ENCODE peak calls at places on chromosomes 6 and 20, in nine cellular contexts. Q is fibroblast of lung; Z is H9; B is CD8-positive, alpha-beta T cell; W is heart left ventricle; K is astrocyte of the spinal cord; H is mesothelial cell of epicardium; C is HFF-Myc; N is transverse colon. M is an unnamed sample.

GRCh38 chr6:118240878-118241528 is 307.1 kb upstream of the PLN start:
- DNase-seq in K (no peak), W (no peak), B (no peak), Z (no peak), Q (no peak), H (no peak), C (no peak), N (no peak), M (no peak)

GRCh38 chr6:91081452-91082067 is 494.7 kb upstream of the MAP3K7 start:
- DNase-seq in N (no peak), C (peak), Z (no peak), H (no peak), W (no peak), B (no peak), K (peak), Q (peak), M (no peak)

GRCh38 chr6:156953478-156954146 is 176.4 kb downstream of the ARID1B start:
- DNase-seq in H (peak), Q (peak), N (no peak), W (peak), K (peak), Z (no peak), C (peak), B (no peak), M (peak)

GRCh38 chr6:1242439-1242838 is 69.5 kb upstream of the FOXQ1 start:
- DNase-seq in N (no peak), B (no peak), Q (no peak), H (no peak), C (no peak), W (no peak), Z (no peak), K (peak), M (no peak)

GRCh38 chr6:117346142-117346930 is 79.4 kb downstream of the ROS1 start:
- DNase-seq in B (no peak), Q (peak), H (no peak), N (no peak), C (no peak), Z (no peak), K (peak), W (no peak), M (no peak)

GRCh38 chr6:43986177-43986825 is 141.0 kb downstream of the MRPL14 start:
- DNase-seq in N (no peak), H (no peak), C (no peak), Z (no peak), K (no peak), Q (no peak), B (no peak), W (no peak), M (no peak)

GRCh38 chr20:33545763-33546162 is 55.9 kb downstream of the CBFA2T2 start:
- DNase-seq in W (no peak), Q (no peak), B (no peak), N (no peak), C (no peak), H (no peak), K (no peak), Z (no peak), M (no peak)

GRCh38 chr20:51269671-51270070 is 246.8 kb upstream of the KCNG1 start:
- DNase-seq in N (no peak), W (no peak), Z (no peak), K (no peak), Q (no peak), H (no peak), B (no peak), C (no peak), M (no peak)

GRCh38 chr6:42345696-42346416 is 105.9 kb downstream of the TRERF1 start:
- DNase-seq in C (no peak), Z (no peak), H (no peak), B (no peak), Q (no peak), N (no peak), K (no peak), W (no peak), M (no peak)

GRCh38 chr6:23654745-23655144 is 471.3 kb upstream of the NRSN1 start:
- DNase-seq in Q (no peak), C (no peak), K (no peak), H (no peak), B (no peak), Z (no peak), N (peak), W (no peak), M (peak)

GRCh38 chr6:56671160-56671559 is 28.5 kb upstream of the DST start:
- DNase-seq in K (no peak), N (no peak), W (no peak), B (no peak), H (no peak), Z (no peak), C (no peak), Q (no peak), M (no peak)

GRCh38 chr20:10674684-10675455 is 1.1 kb upstream of the JAG1 start:
- DNase-seq in Q (peak), B (no peak), Z (peak), C (no peak), W (peak), K (peak), H (peak), N (peak), M (no peak)

GRCh38 chr6:127570739-127571389 is 6.1 kb upstream of the C6orf58 start:
- DNase-seq in H (no peak), C (no peak), Q (peak), Z (no peak), N (no peak), W (no peak), B (no peak), K (no peak), M (no peak)

GRCh38 chr20:14521436-14521835 is 184.0 kb upstream of the FLRT3 start:
- DNase-seq in C (no peak), Z (no peak), Q (peak), K (no peak), B (no peak), W (no peak), H (no peak), N (no peak), M (peak)

GRCh38 chr6:50850223-50850751 is 31.6 kb downstream of the TFAP2B start:
- DNase-seq in C (no peak), W (no peak), K (no peak), N (no peak), Q (no peak), B (no peak), Z (peak), H (peak), M (no peak)

GRCh38 chr6:138087549-138087948 is 19.7 kb downstream of the PERP start:
- DNase-seq in W (no peak), Z (no peak), C (no peak), B (no peak), Q (peak), K (peak), H (no peak), N (no peak), M (no peak)

GRCh38 chr6:21321076-21321475 is 272.5 kb upstream of the SOX4 start:
- DNase-seq in B (no peak), H (no peak), K (no peak), N (no peak), W (no peak), Q (no peak), C (no peak), Z (no peak), M (no peak)

GRCh38 chr6:43833223-43833995 is 63.4 kb downstream of the VEGFA start:
- DNase-seq in W (no peak), B (no peak), N (no peak), K (no peak), C (no peak), H (no peak), Z (no peak), Q (peak), M (no peak)

GRCh38 chr6:36912583-36912982 is 26.8 kb downstream of the C6orf89 start:
- DNase-seq in B (peak), Z (no peak), W (no peak), Q (peak), N (peak), H (no peak), K (peak), C (peak), M (no peak)

GRCh38 chr6:52551483-52552277 is 25.2 kb downstream of the TRAM2 start:
- DNase-seq in W (peak), K (peak), H (no peak), Z (peak), Q (peak), C (no peak), B (no peak), N (peak), M (peak)

GRCh38 chr6:117600008-117600743 is 2.1 kb downstream of the GOPC start:
- DNase-seq in C (no peak), N (no peak), Q (peak), B (no peak), K (peak), Z (no peak), W (no peak), H (no peak), M (no peak)

GRCh38 chr6:18154507-18155272 is at the start of gene TPMT:
- DNase-seq in N (peak), B (peak), K (no peak), C (no peak), H (peak), W (peak), Q (no peak), Z (no peak), M (no peak)

GRCh38 chr6:67045076-67045475 is 1338.0 kb upstream of the EYS start:
- DNase-seq in K (no peak), H (no peak), Q (no peak), W (no peak), N (no peak), Z (no peak), B (no peak), C (no peak), M (no peak)

GRCh38 chr6:108737594-108738546 is 110.4 kb upstream of the ARMC2 start:
- DNase-seq in W (no peak), B (no peak), K (peak), C (peak), H (no peak), Z (no peak), Q (peak), N (peak), M (no peak)

GRCh38 chr6:100948381-100949133 is 67.4 kb upstream of the ASCC3 start:
- DNase-seq in Q (no peak), H (no peak), Z (no peak), K (no peak), N (no peak), C (no peak), B (no peak), W (no peak), M (no peak)

GRCh38 chr6:19723533-19723932 is 113.6 kb upstream of the ID4 start:
- DNase-seq in N (no peak), Z (no peak), C (peak), B (no peak), Q (peak), K (peak), W (no peak), H (no peak), M (no peak)

GRCh38 chr6:15522026-15522425 is 140.8 kb downstream of the DTNBP1 start:
- DNase-seq in H (no peak), Q (no peak), C (no peak), W (no peak), Z (peak), B (no peak), K (no peak), N (no peak), M (no peak)

GRCh38 chr20:23403721-23404120 is 17.6 kb downstream of the NAPB start:
- DNase-seq in B (no peak), K (no peak), C (no peak), N (no peak), Z (no peak), W (no peak), H (no peak), Q (no peak), M (no peak)

GRCh38 chr20:51910202-51911050 is 108.1 kb upstream of the SALL4 start:
- DNase-seq in C (no peak), H (peak), Z (no peak), N (no peak), B (no peak), Q (peak), W (no peak), K (peak), M (peak)

GRCh38 chr6:125155344-125155743 is 1.8 kb downstream of the TPD52L1 start:
- DNase-seq in Z (no peak), B (no peak), C (no peak), N (no peak), H (no peak), K (no peak), Q (no peak), W (no peak), M (no peak)

GRCh38 chr6:75201076-75201475 is 4.8 kb downstream of the COL12A1 start:
- DNase-seq in K (no peak), W (no peak), C (no peak), B (no peak), N (no peak), Q (peak), H (no peak), Z (no peak), M (no peak)

GRCh38 chr6:132298344-132298949 is 102.8 kb downstream of the MOXD1 start:
- DNase-seq in Z (peak), N (peak), H (peak), K (peak), C (no peak), Q (peak), B (no peak), W (no peak), M (no peak)
- TF ChIP-seq CTCF in Z (peak), N (peak), H (peak), K (peak), C (peak), Q (peak), B (peak), W (peak), M (peak)

DNA sequence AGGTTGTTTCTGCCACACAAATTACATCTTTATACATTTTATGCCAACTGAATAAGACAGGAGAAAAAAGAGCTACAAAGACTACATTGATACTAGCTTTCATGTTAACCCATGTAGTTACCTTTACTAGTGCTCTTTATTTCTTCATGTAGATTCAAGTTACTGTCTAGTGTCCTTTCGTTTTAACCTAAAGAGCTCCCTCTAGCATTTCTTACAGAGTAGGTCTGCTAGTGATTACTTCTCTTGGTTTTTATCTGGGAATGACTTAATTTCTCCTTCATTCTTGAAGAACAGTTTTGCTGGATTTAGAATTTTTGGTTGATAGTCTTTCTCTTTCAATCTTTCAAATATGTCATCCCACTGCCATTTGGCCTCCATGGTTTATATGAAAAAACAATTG is 21.2 kb upstream of the NOP56 start:
- DNase-seq in K (peak), B (no peak), Z (no peak), Q (no peak), N (no peak), H (no peak), W (no peak), C (no peak), M (no peak)
- TF ChIP-seq CTCF in K (peak), B (no peak), Z (peak), Q (no peak), N (no peak), H (no peak), W (no peak), C (no peak), M (peak)

GRCh38 chr6:12968290-12968689 is 251.7 kb downstream of the PHACTR1 start:
- DNase-seq in Q (no peak), K (no peak), W (no peak), H (no peak), B (no peak), C (no peak), N (no peak), Z (no peak), M (no peak)
- TF ChIP-seq CTCF in Q (no peak), K (no peak), W (no peak), H (no peak), B (no peak), C (no peak), N (no peak), Z (no peak), M (no peak)

GRCh38 chr6:130282234-130282995 is 59.7 kb upstream of the SAMD3 start:
- DNase-seq in Z (no peak), H (no peak), W (no peak), B (no peak), C (peak), K (peak), Q (peak), N (no peak), M (no peak)
- TF ChIP-seq CTCF in Z (peak), H (no peak), W (no peak), B (peak), C (peak), K (peak), Q (peak), N (peak), M (peak)

DNA sequence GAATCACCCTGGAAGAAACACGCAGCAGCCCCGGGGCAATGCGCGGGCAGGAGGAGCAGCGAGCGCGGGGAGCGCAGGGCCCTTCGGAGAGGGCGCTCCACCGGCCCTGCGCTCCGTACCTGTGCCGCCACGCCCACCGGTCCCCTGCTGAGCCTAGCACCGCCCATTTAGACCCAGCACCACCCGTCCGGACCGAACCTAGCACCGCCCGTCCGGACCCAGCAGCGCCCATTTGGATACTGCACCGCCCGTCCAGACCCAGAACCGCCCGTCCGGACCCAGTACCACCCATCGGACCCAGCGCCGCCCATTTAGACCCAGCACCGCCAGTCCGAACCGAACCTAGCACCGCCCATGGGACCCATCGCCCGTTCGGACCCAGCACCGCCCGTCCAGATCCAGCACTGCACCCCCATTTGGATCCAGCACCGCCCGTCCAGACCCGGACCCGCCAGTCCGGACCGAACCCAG is 917 bp upstream of the AFDN start:
- DNase-seq in K (no peak), W (no peak), Q (peak), B (no peak), N (peak), C (no peak), H (peak), Z (peak), M (no peak)
- TF ChIP-seq CTCF in K (no peak), W (no peak), Q (no peak), B (no peak), N (no peak), C (no peak), H (no peak), Z (no peak), M (no peak)

GRCh38 chr20:42380287-42380686 is 762.1 kb upstream of the CHD6 start:
- DNase-seq in N (no peak), Q (no peak), Z (no peak), C (no peak), K (no peak), H (no peak), W (no peak), B (no peak), M (no peak)

GRCh38 chr20:42378826-42379225 is 760.6 kb upstream of the CHD6 start:
- DNase-seq in Q (no peak), H (no peak), W (no peak), K (no peak), Z (no peak), B (no peak), C (no peak), N (no peak), M (no peak)

DNA sequence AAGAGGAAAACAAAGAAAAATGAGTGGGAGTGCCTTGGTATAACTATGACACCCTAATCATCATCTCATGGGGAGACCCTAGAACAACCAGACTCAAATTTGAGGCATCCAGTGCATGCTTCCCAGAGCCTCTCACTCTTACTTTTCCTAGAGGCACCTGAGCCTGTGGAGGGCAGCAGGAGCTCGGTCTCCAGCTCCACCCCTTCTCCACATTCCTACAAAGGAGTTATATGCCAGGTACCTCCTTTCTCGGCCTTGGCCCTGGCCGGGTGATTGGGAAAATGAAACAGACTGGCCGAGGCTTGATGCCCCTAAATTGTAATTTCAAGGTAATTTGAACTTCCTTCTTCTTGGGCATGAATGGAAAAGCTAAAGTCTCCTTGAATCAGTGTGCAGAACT is 761.2 kb upstream of the CHD6 start:
- DNase-seq in Q (no peak), W (no peak), C (no peak), K (no peak), N (no peak), Z (peak), B (no peak), H (no peak), M (no peak)
- TF ChIP-seq CTCF in Q (no peak), W (no peak), C (no peak), K (no peak), N (no peak), Z (no peak), B (no peak), H (no peak), M (no peak)

GRCh38 chr20:52959125-52959524 is 13.0 kb upstream of the TSHZ2 start:
- DNase-seq in K (peak), B (no peak), W (no peak), C (no peak), Z (no peak), H (no peak), N (no peak), Q (peak), M (no peak)
- TF ChIP-seq CTCF in K (no peak), B (no peak), W (no peak), C (no peak), Z (peak), H (no peak), N (no peak), Q (no peak), M (peak)

GRCh38 chr6:107644513-107644912 is 154.6 kb downstream of the SOBP start:
- DNase-seq in W (no peak), B (no peak), Q (no peak), K (no peak), C (no peak), H (no peak), N (no peak), Z (no peak), M (no peak)
- TF ChIP-seq CTCF in W (no peak), B (no peak), Q (no peak), K (no peak), C (no peak), H (no peak), N (no peak), Z (no peak), M (no peak)

GRCh38 chr6:151430886-151431285 is 21.0 kb downstream of the RMND1 start:
- DNase-seq in K (no peak), Z (no peak), Q (no peak), N (no peak), H (no peak), B (no peak), W (no peak), C (no peak), M (no peak)
- TF ChIP-seq CTCF in K (peak), Z (peak), Q (no peak), N (no peak), H (no peak), B (no peak), W (no peak), C (no peak), M (peak)